ENCODE peak calls at places on chromosomes 4 and X, in five cellular contexts. N, A, L, B and E are unnamed samples.
A peak's percentile ranks its signal among the peaks of the same experiment; 100 is the strongest.

GRCh38 chr4:123884922-123885321 is 488.3 kb downstream of the SPRY1 start:
- DNase-seq in N (no peak), A (no peak), L (no peak), B (no peak), E (no peak)

GRCh38 chr4:176635372-176636261 is 157.1 kb downstream of the VEGFC start:
- DNase-seq in N (no peak), A (peak; percentile 80), L (peak; percentile 84), B (no peak), E (no peak)

GRCh38 chrX:110732274-110732673 is 63.3 kb downstream of the CHRDL1 start:
- DNase-seq in N (no peak), A (no peak), L (no peak), B (no peak), E (no peak)

GRCh38 chr4:47836655-47837581 is 949 bp downstream of the CORIN start:
- DNase-seq in N (peak; percentile 56), A (peak; percentile 74), L (peak; percentile 74), B (peak; percentile 34), E (peak; percentile 53)

GRCh38 chrX:41655631-41656030 is 33.1 kb upstream of the GPR34 start:
- DNase-seq in N (no peak), A (no peak), L (no peak), B (no peak), E (no peak)

GRCh38 chrX:112819013-112819635 is 21.5 kb downstream of the AMOT start:
- DNase-seq in N (no peak), A (peak; percentile 82), L (peak; percentile 92), B (no peak), E (no peak)

GRCh38 chr4:105620640-105621323 is 68.4 kb downstream of the ARHGEF38 start:
- DNase-seq in N (no peak), A (peak; percentile 66), L (peak; percentile 7), B (no peak), E (no peak)

GRCh38 chr4:158371158-158371557 is 150.5 kb upstream of the RXFP1 start:
- DNase-seq in N (no peak), A (peak; percentile 79), L (peak; percentile 18), B (no peak), E (no peak)

GRCh38 chrX:39859991-39860861 is 237.5 kb downstream of the BCOR start:
- DNase-seq in N (no peak), A (peak; percentile 72), L (peak; percentile 36), B (peak; percentile 40), E (no peak)

GRCh38 chrX:20414781-20415445 is 148.2 kb upstream of the RPS6KA3 start:
- DNase-seq in N (no peak), A (no peak), L (peak; percentile 33), B (no peak), E (no peak)

GRCh38 chr4:53059253-53059652 is 197.1 kb downstream of the RASL11B start:
- DNase-seq in N (no peak), A (peak; percentile 31), L (no peak), B (no peak), E (no peak)

GRCh38 chr4:39706334-39706733 is 8.4 kb downstream of the UBE2K start:
- DNase-seq in N (no peak), A (peak; percentile 88), L (peak; percentile 89), B (no peak), E (no peak)

GRCh38 chr4:67201334-67201733 is 344.0 kb downstream of the CENPC start:
- DNase-seq in N (no peak), A (no peak), L (no peak), B (no peak), E (no peak)

GRCh38 chr4:106708604-106708876 is 327.6 kb downstream of the DKK2 start:
- DNase-seq in N (no peak), A (no peak), L (no peak), B (no peak), E (no peak)

GRCh38 chr4:77636902-77637301 is 31.3 kb downstream of the CXCL13 start:
- DNase-seq in N (no peak), A (peak; percentile 83), L (peak; percentile 63), B (no peak), E (no peak)

GRCh38 chr4:26356067-26356466 is 35.3 kb downstream of the RBPJ start:
- DNase-seq in N (no peak), A (peak; percentile 51), L (peak; percentile 34), B (no peak), E (no peak)

GRCh38 chrX:10072786-10073568 is 83.8 kb upstream of the CLCN4 start:
- DNase-seq in N (no peak), A (no peak), L (no peak), B (no peak), E (no peak)

GRCh38 chr4:106603471-106603870 is 234.9 kb upstream of the GIMD1 start:
- DNase-seq in N (no peak), A (no peak), L (no peak), B (no peak), E (no peak)

GRCh38 chr4:110630621-110631402 is 7.9 kb upstream of the PITX2 start:
- DNase-seq in N (no peak), A (no peak), L (no peak), B (no peak), E (no peak)

GRCh38 chr4:53651142-53651720 is 59.9 kb upstream of the LNX1 start:
- DNase-seq in N (no peak), A (peak; percentile 64), L (peak; percentile 46), B (no peak), E (peak; percentile 24)

GRCh38 chrX:130280901-130281300 is 12.2 kb upstream of the ZNF280C start:
- DNase-seq in N (no peak), A (no peak), L (no peak), B (no peak), E (no peak)

GRCh38 chr4:6658635-6659075 is 18.2 kb downstream of the MRFAP1 start:
- DNase-seq in N (no peak), A (no peak), L (peak; percentile 58), B (peak; percentile 56), E (no peak)

GRCh38 chrX:48919947-48920712 is 1.3 kb upstream of the PIM2 start:
- DNase-seq in N (no peak), A (no peak), L (no peak), B (peak; percentile 52), E (no peak)

GRCh38 chr4:47915378-47915777 is 995 bp upstream of the NFXL1 start:
- DNase-seq in N (no peak), A (no peak), L (no peak), B (no peak), E (no peak)

GRCh38 chrX:131614241-131614640 is 70.4 kb downstream of the OR13H1 start:
- DNase-seq in N (no peak), A (no peak), L (no peak), B (no peak), E (no peak)

GRCh38 chrX:71652405-71652804 is 14.9 kb upstream of the LOC101059915 start:
- DNase-seq in N (no peak), A (peak; percentile 66), L (peak; percentile 54), B (peak; percentile 48), E (peak; percentile 63)

GRCh38 chr4:48489683-48490011 is 405 bp upstream of the ZAR1 start:
- DNase-seq in N (no peak), A (no peak), L (no peak), B (no peak), E (no peak)

GRCh38 chr4:162586266-162586665 is 422.5 kb upstream of the FSTL5 start:
- DNase-seq in N (no peak), A (no peak), L (no peak), B (no peak), E (no peak)

GRCh38 chrX:101460669-101461068 is 24.6 kb upstream of the ARMCX4 start:
- DNase-seq in N (no peak), A (no peak), L (no peak), B (no peak), E (no peak)

GRCh38 chr4:73609688-73610087 is 10.5 kb downstream of the RASSF6 start:
- DNase-seq in N (no peak), A (peak; percentile 72), L (no peak), B (no peak), E (no peak)

GRCh38 chr4:26061248-26061986 is 147.4 kb downstream of the SMIM20 start:
- DNase-seq in N (no peak), A (peak; percentile 37), L (no peak), B (peak; percentile 8), E (no peak)

GRCh38 chr4:169940460-169940859 is 85.7 kb downstream of the MFAP3L start:
- DNase-seq in N (no peak), A (no peak), L (no peak), B (no peak), E (no peak)

GRCh38 chr4:69743476-69744156 is 16.8 kb downstream of the SULT1B1 start:
- DNase-seq in N (no peak), A (no peak), L (no peak), B (no peak), E (no peak)

GRCh38 chrX:85244411-85245210 is 820 bp downstream of the ZNF711 start:
- DNase-seq in N (no peak), A (no peak), L (peak; percentile 0), B (no peak), E (no peak)

GRCh38 chr4:143356493-143356892 is 19.8 kb downstream of the GAB1 start:
- DNase-seq in N (no peak), A (no peak), L (no peak), B (no peak), E (no peak)

GRCh38 chr4:135354876-135355275 is 1153.3 kb upstream of the PABPC4L start:
- DNase-seq in N (no peak), A (no peak), L (no peak), B (no peak), E (no peak)

GRCh38 chrX:29530520-29530919 is 684.8 kb upstream of the MAGEB2 start:
- DNase-seq in N (no peak), A (peak; percentile 68), L (peak; percentile 54), B (no peak), E (no peak)